ENCODE peak calls at places on chromosome 3, in four cellular contexts. G is HCT116, Y is H1, P is K562. O is an unnamed sample.
A peak's percentile ranks its signal among the peaks of the same experiment; 100 is the strongest.

GRCh38 chr3:162134571-162134970 is 638.0 kb downstream of the OTOL1 start:
- DNase-seq in G (no peak), Y (no peak), P (no peak), O (no peak)

GRCh38 chr3:128278761-128279593 is 125.7 kb downstream of the EEFSEC start:
- DNase-seq in G (no peak), Y (peak; percentile 59), P (no peak), O (no peak)

GRCh38 chr3:171028025-171028778 is 1.7 kb upstream of the SLC2A2 start:
- DNase-seq in G (no peak), Y (peak; percentile 77), P (peak; percentile 19), O (no peak)

GRCh38 chr3:169227911-169228310 is 435.6 kb downstream of the MECOM start:
- DNase-seq in G (no peak), Y (no peak), P (no peak), O (no peak)

GRCh38 chr3:9951962-9952805 is at the start of gene PRRT3:
- DNase-seq in G (no peak), Y (peak; percentile 83), P (peak; percentile 76), O (peak; percentile 50)

GRCh38 chr3:142971431-142971830 is 8.0 kb upstream of the PAQR9 start:
- DNase-seq in G (no peak), Y (no peak), P (no peak), O (no peak)

GRCh38 chr3:171574556-171575240 is 114.5 kb upstream of the TNIK start:
- DNase-seq in G (no peak), Y (no peak), P (no peak), O (no peak)

GRCh38 chr3:41274944-41275668 is 75.8 kb downstream of the CTNNB1 start:
- DNase-seq in G (no peak), Y (no peak), P (no peak), O (no peak)

GRCh38 chr3:42376397-42376798 is 34.0 kb downstream of the LYZL4 start:
- DNase-seq in G (peak; percentile 15), Y (no peak), P (no peak), O (no peak)

GRCh38 chr3:72739521-72740466 is 108.5 kb downstream of the SHQ1 start:
- DNase-seq in G (no peak), Y (no peak), P (peak; percentile 70), O (no peak)

GRCh38 chr3:136979204-136979603 is 21.4 kb downstream of the IL20RB start:
- DNase-seq in G (no peak), Y (no peak), P (no peak), O (no peak)

GRCh38 chr3:3165650-3166049 is 13.8 kb downstream of the CRBN start:
- DNase-seq in G (no peak), Y (no peak), P (no peak), O (no peak)

GRCh38 chr3:194489736-194490612 is 3.2 kb upstream of the ATP13A3 start:
- DNase-seq in G (no peak), Y (no peak), P (peak; percentile 44), O (no peak)

GRCh38 chr3:140845878-140846277 is 95.8 kb upstream of the SLC25A36 start:
- DNase-seq in G (no peak), Y (no peak), P (no peak), O (no peak)

GRCh38 chr3:45881031-45882022 is 5.0 kb upstream of the CCR9 start:
- DNase-seq in G (no peak), Y (no peak), P (peak; percentile 83), O (no peak)

GRCh38 chr3:112811917-112812660 is 34.6 kb downstream of the CD200R1L start:
- DNase-seq in G (no peak), Y (no peak), P (peak; percentile 19), O (no peak)

GRCh38 chr3:195003006-195003892 is 267.7 kb downstream of the XXYLT1 start:
- DNase-seq in G (no peak), Y (peak; percentile 34), P (no peak), O (no peak)

GRCh38 chr3:8964436-8965370 is 1.4 kb upstream of the RAD18 start:
- DNase-seq in G (peak; percentile 75), Y (no peak), P (no peak), O (peak; percentile 93)

GRCh38 chr3:187833799-187834578 is 88.7 kb upstream of the BCL6 start:
- DNase-seq in G (no peak), Y (peak; percentile 30), P (no peak), O (no peak)

GRCh38 chr3:195767792-195768191 is 43.9 kb downstream of the MUC4 start:
- DNase-seq in G (no peak), Y (no peak), P (no peak), O (no peak)

GRCh38 chr3:81216192-81216591 is 545.3 kb downstream of the GBE1 start:
- DNase-seq in G (no peak), Y (no peak), P (no peak), O (no peak)

GRCh38 chr3:180018588-180018987 is 18.1 kb downstream of the PEX5L start:
- DNase-seq in G (no peak), Y (no peak), P (no peak), O (no peak)

GRCh38 chr3:46416134-46417119 is 9.4 kb downstream of the CCRL2 start:
- DNase-seq in G (no peak), Y (no peak), P (peak; percentile 50), O (no peak)

GRCh38 chr3:27721717-27722564 is at the start of gene EOMES:
- DNase-seq in G (peak; percentile 73), Y (peak; percentile 84), P (no peak), O (peak; percentile 67)

GRCh38 chr3:124565013-124565412 is 165.2 kb upstream of the UMPS start:
- DNase-seq in G (peak; percentile 69), Y (peak; percentile 87), P (peak; percentile 55), O (peak; percentile 76)

GRCh38 chr3:126816956-126817777 is 113.1 kb downstream of the CHCHD6 start:
- DNase-seq in G (no peak), Y (no peak), P (no peak), O (peak; percentile 51)

GRCh38 chr3:127544151-127544805 is 46.3 kb downstream of the TPRA1 start:
- DNase-seq in G (peak; percentile 55), Y (peak; percentile 91), P (peak; percentile 73), O (peak; percentile 65)

GRCh38 chr3:187739561-187740445 is 5.5 kb downstream of the BCL6 start:
- DNase-seq in G (peak; percentile 60), Y (peak; percentile 93), P (peak; percentile 84), O (no peak)

GRCh38 chr3:155453512-155453911 is 160.0 kb upstream of the STRIT1 start:
- DNase-seq in G (no peak), Y (no peak), P (no peak), O (no peak)

GRCh38 chr3:135760581-135760980 is 204.9 kb upstream of the PPP2R3A start:
- DNase-seq in G (no peak), Y (no peak), P (no peak), O (no peak)

GRCh38 chr3:39267631-39268553 is 11.9 kb downstream of the CX3CR1 start:
- DNase-seq in G (no peak), Y (no peak), P (no peak), O (no peak)

GRCh38 chr3:102410616-102411015 is 24.2 kb upstream of the ZPLD1 start:
- DNase-seq in G (no peak), Y (no peak), P (no peak), O (no peak)

GRCh38 chr3:141618938-141619337 is 119.2 kb upstream of the RNF7 start:
- DNase-seq in G (no peak), Y (no peak), P (no peak), O (peak; percentile 39)

GRCh38 chr3:129908417-129908816 is 14.9 kb upstream of the TMCC1 start:
- DNase-seq in G (no peak), Y (no peak), P (no peak), O (no peak)

GRCh38 chr3:169348276-169348675 is 315.2 kb downstream of the MECOM start:
- DNase-seq in G (no peak), Y (no peak), P (no peak), O (no peak)

GRCh38 chr3:113035387-113035982 is 44.7 kb downstream of the GTPBP8 start:
- DNase-seq in G (peak; percentile 50), Y (peak; percentile 55), P (peak; percentile 40), O (peak; percentile 64)

GRCh38 chr3:112497897-112498548 is 1.2 kb downstream of the BTLA start:
- DNase-seq in G (no peak), Y (no peak), P (no peak), O (no peak)

GRCh38 chr3:144294659-144295538 is 323.3 kb downstream of the DIPK2A start:
- DNase-seq in G (no peak), Y (no peak), P (no peak), O (no peak)

GRCh38 chr3:141074529-141074928 is 23.4 kb downstream of the SPSB4 start:
- DNase-seq in G (no peak), Y (no peak), P (no peak), O (peak; percentile 88)

GRCh38 chr3:148879256-148879655 is 14.2 kb downstream of the CPA3 start:
- DNase-seq in G (no peak), Y (no peak), P (no peak), O (no peak)

GRCh38 chr3:148873928-148874326 is 8.8 kb downstream of the CPA3 start:
- DNase-seq in G (no peak), Y (no peak), P (no peak), O (no peak)

GRCh38 chr3:148881286-148881685 is 16.2 kb downstream of the CPA3 start:
- DNase-seq in G (no peak), Y (no peak), P (no peak), O (no peak)

GRCh38 chr3:148880681-148881080 is 15.6 kb downstream of the CPA3 start:
- DNase-seq in G (peak; percentile 13), Y (no peak), P (peak; percentile 13), O (peak; percentile 35)

GRCh38 chr3:148878073-148878472 is 13.0 kb downstream of the CPA3 start:
- DNase-seq in G (no peak), Y (no peak), P (no peak), O (no peak)
- TF ChIP-seq YY1 in G (no peak), Y (no peak), P (no peak), O (no peak)

GRCh38 chr3:31921833-31922232 is 59.2 kb downstream of the OSBPL10 start:
- DNase-seq in G (no peak), Y (no peak), P (no peak), O (no peak)

GRCh38 chr3:31918179-31919165 is 62.6 kb downstream of the OSBPL10 start:
- DNase-seq in G (no peak), Y (no peak), P (no peak), O (no peak)

GRCh38 chr3:31917303-31917903 is 63.7 kb downstream of the OSBPL10 start:
- DNase-seq in G (no peak), Y (no peak), P (no peak), O (no peak)

GRCh38 chr3:31920310-31920709 is 60.8 kb downstream of the OSBPL10 start:
- DNase-seq in G (no peak), Y (no peak), P (no peak), O (no peak)

GRCh38 chr3:31919528-31919927 is 61.5 kb downstream of the OSBPL10 start:
- DNase-seq in G (no peak), Y (no peak), P (no peak), O (no peak)
- H3K4me3 ChIP-seq in G (no peak overlapping the region), Y (no peak overlapping the region), P (no peak overlapping the region), O (no peak overlapping the region)

GRCh38 chr3:4517643-4518042 is 24.5 kb downstream of the ITPR1 start:
- DNase-seq in G (no peak), Y (no peak), P (no peak), O (no peak)

GRCh38 chr3:4514321-4514720 is 21.2 kb downstream of the ITPR1 start:
- DNase-seq in G (no peak), Y (no peak), P (peak; percentile 30), O (no peak)

GRCh38 chr3:4520013-4520881 is 27.1 kb downstream of the ITPR1 start:
- DNase-seq in G (no peak), Y (no peak), P (no peak), O (no peak)

GRCh38 chr3:4515896-4516295 is 22.7 kb downstream of the ITPR1 start:
- DNase-seq in G (no peak), Y (no peak), P (no peak), O (no peak)

GRCh38 chr3:4517095-4517494 is 23.9 kb downstream of the ITPR1 start:
- DNase-seq in G (no peak), Y (no peak), P (no peak), O (no peak)
- TF ChIP-seq YY1 in G (no peak), Y (no peak), P (no peak), O (no peak)

GRCh38 chr3:122183521-122183892 is at the start of gene CASR:
- DNase-seq in G (no peak), Y (peak; percentile 55), P (no peak), O (no peak)
- H3K4me3 ChIP-seq in G (no peak within 1 kb of the TSS), Y (peak within 1 kb of the TSS; percentile 76), P (no peak within 1 kb of the TSS), O (peak within 1 kb of the TSS; percentile 47)